ENCODE peak calls at places on chromosomes 2 and 18, in four cellular contexts. One of them, this sample, is unnamed.

GRCh38 chr18:60889442-60889841 is 443.8 kb upstream of the CDH20 start:
- DNase-seq in effector memory CD8-positive, alpha-beta T cell: no peak
- DNase-seq in posterior cingulate gyrus: no peak
- DNase-seq in stimulated activated naive B cell treated with anti-CD40 and anti-IgM and Interleukin-4, amounts not matched to agents 10 μg/mL and 1 μg/mL and 100 μg/mL, for 72 hours: no peak
- DNase-seq in this sample: no peak

GRCh38 chr2:82650038-82650437 is 1809.0 kb downstream of the SUCLG1 start:
- DNase-seq in effector memory CD8-positive, alpha-beta T cell: no peak
- DNase-seq in posterior cingulate gyrus: no peak
- DNase-seq in stimulated activated naive B cell treated with anti-CD40 and anti-IgM and Interleukin-4, amounts not matched to agents 10 μg/mL and 1 μg/mL and 100 μg/mL, for 72 hours: no peak
- DNase-seq in this sample: no peak

GRCh38 chr2:135913726-135914365 is 37.6 kb upstream of the MCM6 start:
- DNase-seq in effector memory CD8-positive, alpha-beta T cell: peak
- DNase-seq in posterior cingulate gyrus: no peak
- DNase-seq in stimulated activated naive B cell treated with anti-CD40 and anti-IgM and Interleukin-4, amounts not matched to agents 10 μg/mL and 1 μg/mL and 100 μg/mL, for 72 hours: no peak
- DNase-seq in this sample: peak

GRCh38 chr2:157415632-157416101 is 28.2 kb downstream of the CYTIP start:
- DNase-seq in effector memory CD8-positive, alpha-beta T cell: no peak
- DNase-seq in posterior cingulate gyrus: no peak
- DNase-seq in stimulated activated naive B cell treated with anti-CD40 and anti-IgM and Interleukin-4, amounts not matched to agents 10 μg/mL and 1 μg/mL and 100 μg/mL, for 72 hours: no peak
- DNase-seq in this sample: no peak

GRCh38 chr18:56319953-56320352 is 318.4 kb downstream of the TXNL1 start:
- DNase-seq in effector memory CD8-positive, alpha-beta T cell: no peak
- DNase-seq in posterior cingulate gyrus: no peak
- DNase-seq in stimulated activated naive B cell treated with anti-CD40 and anti-IgM and Interleukin-4, amounts not matched to agents 10 μg/mL and 1 μg/mL and 100 μg/mL, for 72 hours: no peak
- DNase-seq in this sample: no peak

GRCh38 chr2:202545523-202545922 is 89.2 kb upstream of the FAM117B start:
- DNase-seq in effector memory CD8-positive, alpha-beta T cell: no peak
- DNase-seq in posterior cingulate gyrus: no peak
- DNase-seq in stimulated activated naive B cell treated with anti-CD40 and anti-IgM and Interleukin-4, amounts not matched to agents 10 μg/mL and 1 μg/mL and 100 μg/mL, for 72 hours: no peak
- DNase-seq in this sample: peak

GRCh38 chr18:58313491-58314032 is 269.5 kb downstream of the NEDD4L start:
- DNase-seq in effector memory CD8-positive, alpha-beta T cell: no peak
- DNase-seq in posterior cingulate gyrus: no peak
- DNase-seq in stimulated activated naive B cell treated with anti-CD40 and anti-IgM and Interleukin-4, amounts not matched to agents 10 μg/mL and 1 μg/mL and 100 μg/mL, for 72 hours: no peak
- DNase-seq in this sample: no peak

GRCh38 chr2:65630643-65631042 is 198.2 kb upstream of the SPRED2 start:
- DNase-seq in effector memory CD8-positive, alpha-beta T cell: no peak
- DNase-seq in posterior cingulate gyrus: no peak
- DNase-seq in stimulated activated naive B cell treated with anti-CD40 and anti-IgM and Interleukin-4, amounts not matched to agents 10 μg/mL and 1 μg/mL and 100 μg/mL, for 72 hours: no peak
- DNase-seq in this sample: no peak

GRCh38 chr2:136765736-136766323 is 485 bp downstream of the THSD7B start:
- DNase-seq in effector memory CD8-positive, alpha-beta T cell: no peak
- DNase-seq in posterior cingulate gyrus: no peak
- DNase-seq in stimulated activated naive B cell treated with anti-CD40 and anti-IgM and Interleukin-4, amounts not matched to agents 10 μg/mL and 1 μg/mL and 100 μg/mL, for 72 hours: no peak
- DNase-seq in this sample: peak

GRCh38 chr2:32887125-32887524 is 59.6 kb upstream of the LTBP1 start:
- DNase-seq in effector memory CD8-positive, alpha-beta T cell: no peak
- DNase-seq in posterior cingulate gyrus: no peak
- DNase-seq in stimulated activated naive B cell treated with anti-CD40 and anti-IgM and Interleukin-4, amounts not matched to agents 10 μg/mL and 1 μg/mL and 100 μg/mL, for 72 hours: no peak
- DNase-seq in this sample: no peak

This sample was measured in GM10248.